ENCODE peak calls at places on chromosomes 12 and 14, in five cellular contexts. J is choroid plexus epithelial cell, Z is HFF-Myc, H is foreskin fibroblast, I is GM12878. B is an unnamed sample.

GRCh38 chr12:5561843-5562242 is 129.9 kb downstream of the NTF3 start:
- DNase-seq in I (no peak), Z (no peak), J (no peak), H (no peak), B (no peak)

GRCh38 chr14:58560208-58560607 is 77.6 kb upstream of the DACT1 start:
- DNase-seq in H (peak), I (no peak), J (peak), Z (no peak), B (peak)

GRCh38 chr14:50035214-50035613 is 81.2 kb downstream of the VCPKMT start:
- DNase-seq in H (no peak), Z (no peak), I (no peak), J (no peak), B (no peak)

GRCh38 chr12:92294676-92295440 is 149.2 kb upstream of the BTG1 start:
- DNase-seq in H (peak), J (no peak), I (no peak), Z (no peak), B (peak)

GRCh38 chr12:91877022-91877421 is 268.6 kb downstream of the BTG1 start:
- DNase-seq in J (peak), I (peak), H (peak), Z (peak), B (peak)

GRCh38 chr14:95490727-95491451 is 25.6 kb downstream of the SYNE3 start:
- DNase-seq in H (peak), J (no peak), Z (no peak), I (no peak), B (no peak)

GRCh38 chr12:24463392-24463791 is 485.5 kb downstream of the BCAT1 start:
- DNase-seq in Z (no peak), J (no peak), I (no peak), H (no peak), B (no peak)

GRCh38 chr14:78902010-78902623 is 731.9 kb downstream of the NRXN3 start:
- DNase-seq in H (peak), I (no peak), J (peak), Z (peak), B (peak)

GRCh38 chr12:131829351-131829794 is 1.2 kb downstream of the MMP17 start:
- DNase-seq in H (peak), J (peak), Z (no peak), I (no peak), B (peak)

GRCh38 chr12:115755061-115755751 is 522.3 kb downstream of the MED13L start:
- DNase-seq in Z (no peak), H (peak), I (no peak), J (no peak), B (peak)
- H3K4me3 ChIP-seq in Z (peak), H (peak), I (no peak), J (no peak), B (peak)

DNA sequence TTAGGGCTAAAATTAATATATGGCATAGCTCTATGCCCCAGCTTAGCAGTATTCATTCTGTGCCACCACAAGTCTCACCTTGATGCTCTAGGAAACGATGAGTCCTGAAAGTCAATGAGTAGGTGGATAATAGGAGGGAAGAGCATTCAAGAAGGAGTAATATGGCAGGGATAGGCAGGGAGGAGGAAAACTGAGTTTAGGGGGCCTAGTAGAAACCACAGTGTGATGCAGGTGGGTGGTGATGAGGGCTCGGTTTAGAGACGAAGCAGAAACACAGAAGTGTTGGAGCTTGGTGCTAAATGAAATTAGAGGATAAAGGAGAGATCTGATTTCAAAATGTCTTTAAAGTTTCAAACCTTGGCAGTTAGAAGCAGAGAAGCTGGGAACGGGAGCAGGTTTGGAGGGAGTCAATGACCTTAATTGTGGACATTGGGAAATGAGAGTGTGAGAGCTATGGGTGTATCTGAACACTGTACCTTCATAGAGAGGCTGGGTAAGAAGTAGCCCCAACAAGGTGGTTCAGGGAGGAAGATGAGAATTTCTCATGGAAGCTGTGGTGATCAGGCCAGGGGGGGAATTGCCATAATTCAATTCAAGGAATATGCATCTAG is 144.7 kb upstream of the CPSF6 start:
- DNase-seq in H (no peak), I (no peak), Z (no peak), J (no peak), B (no peak)
- TF ChIP-seq CTCF in H (no peak), I (no peak), Z (no peak), J (no peak), B (no peak)

DNA sequence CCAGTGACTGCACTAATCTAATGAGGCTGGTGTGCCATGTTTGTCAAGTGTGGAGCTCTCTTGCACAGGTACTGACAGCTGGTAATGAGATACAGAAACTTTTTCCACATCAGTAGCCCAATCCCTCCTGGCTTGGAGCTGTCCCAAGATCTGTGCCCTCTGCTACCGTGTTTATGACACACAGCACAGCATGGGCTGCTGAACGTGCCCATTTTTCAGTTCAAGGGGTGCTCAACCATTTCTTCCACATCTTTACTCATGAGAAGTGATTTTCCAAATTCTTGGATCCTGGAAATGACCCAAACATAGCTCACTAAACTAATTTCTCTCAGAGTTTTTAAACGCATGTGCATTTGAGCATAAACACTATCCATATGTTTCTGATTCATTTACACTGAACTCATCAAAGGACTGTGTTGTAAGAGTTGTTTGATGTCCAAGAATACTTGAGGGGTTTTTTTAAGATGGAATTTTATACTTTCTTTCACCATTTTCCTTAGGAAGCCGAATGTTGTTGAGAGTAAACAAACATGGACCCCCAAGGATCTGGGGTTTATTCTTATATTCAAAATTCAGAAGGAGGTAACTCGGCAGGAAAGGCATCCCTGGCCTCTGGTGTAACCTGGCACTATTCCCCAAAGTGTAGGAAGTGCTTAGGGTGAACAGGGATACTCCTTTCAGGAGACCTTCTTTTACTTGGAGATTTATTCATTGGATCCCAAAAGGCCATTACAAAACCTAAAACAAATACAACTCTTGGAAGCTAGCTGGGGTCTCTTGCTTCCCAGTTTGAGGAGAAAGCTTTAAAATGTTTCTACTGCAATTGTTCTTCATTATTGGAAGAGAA is 215.0 kb downstream of the BMP4 start:
- DNase-seq in Z (peak), I (no peak), H (peak), J (no peak), B (peak)
- H3K4me3 ChIP-seq in Z (no peak), I (no peak), H (no peak), J (no peak), B (no peak)

GRCh38 chr12:51819851-51820720 is 28.4 kb downstream of the FIGNL2 start:
- DNase-seq in J (no peak), Z (no peak), I (no peak), H (no peak), B (peak)
- TF ChIP-seq CTCF in J (no peak), Z (no peak), I (no peak), H (no peak), B (peak)

GRCh38 chr12:57752668-57753000 is 524 bp upstream of the CDK4 start:
- DNase-seq in J (no peak), H (no peak), Z (no peak), I (no peak), B (no peak)
- H3K4me3 ChIP-seq in J (peak), H (peak), Z (peak), I (peak), B (peak)

GRCh38 chr12:32679910-32680217 is 763 bp downstream of the DNM1L start:
- DNase-seq in Z (no peak), H (no peak), I (no peak), J (no peak), B (no peak)

GRCh38 chr12:32680787-32681186 is 1.7 kb downstream of the DNM1L start:
- DNase-seq in H (no peak), J (no peak), Z (no peak), I (no peak), B (no peak)

GRCh38 chr12:32681272-32681671 is 2.2 kb downstream of the DNM1L start:
- DNase-seq in H (no peak), Z (no peak), J (no peak), I (no peak), B (no peak)

DNA sequence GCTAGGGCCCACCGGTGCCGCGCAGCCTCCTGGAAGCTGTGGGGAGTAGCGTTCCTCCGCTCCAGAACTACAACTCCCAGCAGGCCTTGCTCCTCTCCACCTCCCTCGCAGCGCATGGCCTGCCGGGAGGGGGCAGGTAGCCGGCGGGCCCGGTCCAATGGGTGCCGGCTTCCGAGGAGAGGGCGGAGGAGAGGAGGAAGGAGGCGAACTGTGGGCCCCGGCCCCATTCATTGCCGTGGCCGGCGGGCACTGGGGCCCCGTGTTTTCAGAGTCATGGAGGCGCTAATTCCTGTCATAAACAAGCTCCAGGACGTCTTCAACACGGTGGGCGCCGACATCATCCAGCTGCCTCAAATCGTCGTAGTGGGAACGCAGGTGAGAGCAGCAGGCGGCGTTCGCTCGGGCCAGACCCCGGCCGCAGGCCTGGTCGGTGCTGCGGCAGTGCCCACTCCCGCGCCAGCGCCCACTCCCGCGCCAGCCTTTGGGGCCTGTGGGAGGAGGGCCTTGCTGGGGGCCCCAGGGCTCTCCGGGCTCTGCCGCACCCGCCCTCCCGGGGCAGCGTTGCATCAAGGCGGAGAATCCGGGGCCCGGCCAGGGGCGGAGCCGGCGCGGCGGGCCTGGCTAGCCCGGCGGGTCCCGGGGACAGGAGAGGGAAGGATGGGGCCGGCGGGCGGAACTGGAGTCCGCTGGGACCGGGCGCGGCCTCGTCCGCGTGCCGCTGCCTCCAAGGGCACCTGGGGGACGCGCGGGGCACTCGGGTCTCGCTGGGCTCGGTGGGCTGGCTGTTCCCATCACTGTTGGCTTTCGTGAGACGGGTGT is at the start of gene DNM1L:
- DNase-seq in H (peak), J (peak), I (peak), Z (peak), B (peak)
- TF ChIP-seq CTCF in H (no peak), J (no peak), I (no peak), Z (no peak), B (peak)

GRCh38 chr14:30999038-30999773 is 26.2 kb upstream of the AP4S1 start:
- DNase-seq in Z (no peak), H (no peak), J (no peak), I (no peak), B (no peak)

GRCh38 chr14:30994681-30995620 is 30.5 kb upstream of the AP4S1 start:
- DNase-seq in J (peak), I (peak), H (peak), Z (no peak), B (peak)

GRCh38 chr14:30998100-30998706 is 27.2 kb upstream of the AP4S1 start:
- DNase-seq in Z (no peak), H (no peak), J (no peak), I (no peak), B (no peak)

GRCh38 chr14:30995674-30996073 is 29.8 kb upstream of the AP4S1 start:
- DNase-seq in Z (no peak), J (no peak), H (no peak), I (no peak), B (no peak)

GRCh38 chr14:30996892-30997659 is 28.4 kb upstream of the AP4S1 start:
- DNase-seq in J (no peak), Z (no peak), H (no peak), I (no peak), B (no peak)
- H3K4me3 ChIP-seq in J (no peak), Z (no peak), H (no peak), I (no peak), B (no peak)

DNA sequence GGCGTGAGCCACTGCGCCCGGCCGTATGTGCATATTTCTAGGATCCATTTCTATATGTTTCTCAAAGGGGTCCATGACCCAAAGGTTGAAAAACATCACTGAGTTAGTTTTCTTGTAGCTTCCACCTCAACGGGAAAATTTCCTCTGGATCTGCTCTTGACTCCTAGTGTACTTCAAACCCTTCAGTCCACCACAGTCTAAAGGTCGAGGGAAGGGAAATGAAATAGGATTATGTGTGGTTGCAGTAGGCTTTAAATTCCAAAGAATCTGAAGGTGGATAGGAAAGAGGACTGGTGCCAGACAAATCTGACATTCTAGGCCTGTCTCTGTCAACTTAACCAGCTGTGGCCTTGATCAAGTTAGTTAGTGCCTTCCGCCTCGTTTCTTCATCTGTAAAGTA is 1.7 kb upstream of the SUOX start:
- DNase-seq in I (no peak), J (no peak), H (no peak), Z (no peak), B (no peak)
- TF ChIP-seq CTCF in I (no peak), J (no peak), H (no peak), Z (no peak), B (no peak)

DNA sequence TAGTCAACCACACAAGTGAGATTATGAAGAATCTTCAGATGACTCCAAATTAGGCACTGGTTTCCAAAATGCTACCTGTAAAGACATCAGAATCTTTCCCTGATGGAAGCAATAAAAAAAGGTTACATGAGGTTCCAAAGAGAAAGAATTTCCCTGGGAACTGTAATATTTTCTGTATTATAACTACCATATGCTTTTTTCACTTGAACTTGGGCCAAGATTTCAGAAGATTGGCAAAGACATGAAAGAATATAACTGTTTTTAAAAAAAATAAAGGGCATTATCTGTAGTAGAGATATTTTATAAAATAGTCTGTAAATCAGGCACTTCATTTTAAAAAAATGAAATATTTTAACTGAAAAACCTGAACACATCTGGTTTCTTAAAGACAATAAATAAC is 12.9 kb downstream of the HECTD1 start:
- DNase-seq in J (peak), I (no peak), Z (no peak), H (peak), B (no peak)
- H3K4me3 ChIP-seq in J (no peak), I (no peak), Z (no peak), H (no peak), B (no peak)

GRCh38 chr12:97309921-97310320 is 152.7 kb upstream of the RMST start:
- DNase-seq in Z (no peak), J (no peak), H (no peak), I (no peak), B (no peak)

GRCh38 chr12:97313471-97314190 is 149.0 kb upstream of the RMST start:
- DNase-seq in J (no peak), I (no peak), Z (no peak), H (no peak), B (no peak)

GRCh38 chr12:97308576-97309198 is 153.9 kb upstream of the RMST start:
- DNase-seq in Z (peak), J (peak), H (peak), I (peak), B (peak)

DNA sequence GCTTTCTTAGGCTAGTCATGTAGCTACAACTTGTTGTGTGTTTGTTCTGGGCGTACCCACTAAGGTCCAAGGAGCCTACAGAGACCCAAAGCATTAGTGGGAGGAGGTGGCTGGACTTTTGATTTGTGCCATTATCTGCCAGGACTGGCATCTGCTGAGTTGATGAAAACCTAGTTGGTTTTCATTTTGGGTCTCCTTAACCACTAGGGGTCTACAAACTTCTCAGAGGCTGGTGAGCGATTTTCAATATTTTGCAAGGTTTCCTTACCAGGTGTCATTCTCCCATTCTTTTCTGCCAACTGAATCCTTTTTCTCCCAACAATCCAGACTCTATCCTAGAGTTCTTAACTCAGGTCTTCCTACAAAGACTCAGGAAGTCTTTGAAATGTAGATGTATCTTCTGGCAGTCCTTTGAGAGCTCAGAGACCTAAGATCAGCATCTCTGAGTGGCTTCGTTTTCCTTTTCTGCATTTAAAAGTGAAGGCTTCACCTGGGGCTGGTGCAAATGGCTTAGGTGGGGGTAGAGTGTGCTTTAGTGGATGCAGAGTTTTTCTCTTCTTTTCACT is 150.0 kb upstream of the RMST start:
- DNase-seq in Z (no peak), H (no peak), I (no peak), J (no peak), B (no peak)
- TF ChIP-seq CTCF in Z (no peak), H (no peak), I (no peak), J (no peak), B (no peak)

B was measured in fibroblast of villous mesenchyme.